ENCODE peak calls at places on chromosomes 5 and 9, in seven cellular contexts. B is endodermal cell, S is nephron progenitor cell, H is HL-60, N is EL, E is kidney glomerular epithelial cell, D is DND-41. X is an unnamed sample.

GRCh38 chr9:92669527-92669889 is 423 bp downstream of the IPPK start:
- DNase-seq in B (peak), S (peak), H (peak), N (no peak), E (no peak), D (peak), X (peak)

GRCh38 chr9:129026442-129027223 is 1.5 kb downstream of the SH3GLB2 start:
- DNase-seq in B (peak), S (peak), H (no peak), N (peak), E (no peak), D (no peak), X (no peak)

GRCh38 chr5:45695680-45696093 is 493 bp downstream of the HCN1 start:
- DNase-seq in B (peak), S (no peak), H (no peak), N (no peak), E (no peak), D (no peak), X (no peak)

GRCh38 chr9:13131396-13131795 is 148.1 kb downstream of the MPDZ start:
- DNase-seq in B (no peak), S (no peak), H (no peak), N (no peak), E (no peak), D (no peak), X (no peak)

GRCh38 chr9:80899208-80899607 is 790.1 kb downstream of the TLE1 start:
- DNase-seq in B (no peak), S (no peak), H (no peak), N (peak), E (no peak), D (no peak), X (no peak)

GRCh38 chr5:110351451-110351850 is 375.0 kb downstream of the TMEM232 start:
- DNase-seq in B (no peak), S (no peak), H (no peak), N (no peak), E (no peak), D (no peak), X (no peak)

GRCh38 chr5:15249152-15249551 is 250.8 kb upstream of the FBXL7 start:
- DNase-seq in B (no peak), S (no peak), H (no peak), N (peak), E (peak), D (no peak), X (no peak)

GRCh38 chr9:137049544-137050449 is 3.8 kb upstream of the NPDC1 start:
- DNase-seq in B (peak), S (peak), H (peak), N (peak), E (no peak), D (peak), X (no peak)

GRCh38 chr9:92715488-92716231 is 45.7 kb upstream of the IPPK start:
- DNase-seq in B (no peak), S (no peak), H (no peak), N (no peak), E (no peak), D (no peak), X (peak)

GRCh38 chr9:133930046-133931015 is 61.8 kb downstream of the VAV2 start:
- DNase-seq in B (no peak), S (no peak), H (no peak), N (no peak), E (no peak), D (no peak), X (no peak)

GRCh38 chr9:104858271-104858670 is 69.7 kb downstream of the ABCA1 start:
- DNase-seq in B (no peak), S (no peak), H (no peak), N (peak), E (peak), D (no peak), X (no peak)

GRCh38 chr9:79868532-79869189 is 296.9 kb downstream of the TLE4 start:
- DNase-seq in B (no peak), S (no peak), H (peak), N (no peak), E (no peak), D (no peak), X (no peak)

GRCh38 chr5:123512631-123513461 is 869 bp downstream of the CSNK1G3 start:
- DNase-seq in B (peak), S (peak), H (peak), N (peak), E (peak), D (no peak), X (no peak)

GRCh38 chr5:102554092-102554491 is 55.3 kb upstream of the SLCO6A1 start:
- DNase-seq in B (no peak), S (no peak), H (no peak), N (no peak), E (peak), D (no peak), X (no peak)

GRCh38 chr5:757346-757930 is 27.1 kb downstream of the ZDHHC11B start:
- DNase-seq in B (no peak), S (no peak), H (no peak), N (no peak), E (no peak), D (peak), X (peak)

GRCh38 chr5:18069790-18070189 is 435.5 kb downstream of the TAF11L14 start:
- DNase-seq in B (no peak), S (no peak), H (no peak), N (no peak), E (no peak), D (no peak), X (no peak)

GRCh38 chr5:159240301-159240870 is 22.7 kb upstream of the UBLCP1 start:
- DNase-seq in B (no peak), S (no peak), H (peak), N (peak), E (no peak), D (no peak), X (no peak)

GRCh38 chr9:115349542-115349941 is 231.6 kb upstream of the TNC start:
- DNase-seq in B (no peak), S (no peak), H (no peak), N (peak), E (no peak), D (no peak), X (no peak)

GRCh38 chr5:14882658-14883580 is 11.3 kb upstream of the ANKH start:
- DNase-seq in B (no peak), S (no peak), H (no peak), N (no peak), E (no peak), D (no peak), X (no peak)

GRCh38 chr5:40831346-40832210 is 3.4 kb downstream of the RPL37 start:
- DNase-seq in B (no peak), S (no peak), H (no peak), N (no peak), E (no peak), D (no peak), X (no peak)

GRCh38 chr5:167207081-167207480 is 1084.4 kb upstream of the WWC1 start:
- DNase-seq in B (no peak), S (no peak), H (no peak), N (peak), E (no peak), D (no peak), X (no peak)

GRCh38 chr5:145446412-145446811 is 388.7 kb downstream of the PRELID2 start:
- DNase-seq in B (no peak), S (no peak), H (no peak), N (no peak), E (no peak), D (no peak), X (no peak)

GRCh38 chr5:41869150-41869738 is 981 bp downstream of the OXCT1 start:
- DNase-seq in B (no peak), S (no peak), H (peak), N (peak), E (peak), D (peak), X (peak)

GRCh38 chr5:128304121-128304520 is 220.6 kb downstream of the SLC12A2 start:
- DNase-seq in B (no peak), S (no peak), H (no peak), N (peak), E (peak), D (no peak), X (no peak)

GRCh38 chr5:158759276-158759675 is 340.4 kb downstream of the EBF1 start:
- DNase-seq in B (no peak), S (no peak), H (no peak), N (no peak), E (no peak), D (no peak), X (no peak)

GRCh38 chr9:16532681-16533450 is 337.6 kb downstream of the BNC2 start:
- DNase-seq in B (no peak), S (no peak), H (no peak), N (peak), E (peak), D (no peak), X (no peak)

GRCh38 chr9:137313956-137314560 is 12.0 kb upstream of the NRARP start:
- DNase-seq in B (peak), S (no peak), H (no peak), N (no peak), E (no peak), D (no peak), X (no peak)

GRCh38 chr9:126338945-126339344 is 12.3 kb downstream of the MVB12B start:
- DNase-seq in B (no peak), S (no peak), H (peak), N (no peak), E (no peak), D (no peak), X (no peak)

GRCh38 chr9:123933401-123933800 is 3.5 kb upstream of the DENND1A start:
- DNase-seq in B (no peak), S (no peak), H (no peak), N (peak), E (peak), D (no peak), X (no peak)

GRCh38 chr5:149438711-149439132 is 59.6 kb upstream of the IL17B start:
- DNase-seq in B (no peak), S (no peak), H (no peak), N (no peak), E (no peak), D (no peak), X (no peak)

GRCh38 chr9:34629492-34629809 is 585 bp upstream of the ARID3C start:
- DNase-seq in B (no peak), S (no peak), H (no peak), N (no peak), E (no peak), D (no peak), X (no peak)

GRCh38 chr9:84386753-84387152 is 46.2 kb upstream of the SLC28A3 start:
- DNase-seq in B (no peak), S (no peak), H (no peak), N (no peak), E (no peak), D (no peak), X (no peak)